ENCODE peak calls at places on chromosome 22, in seven cellular contexts. X is activated gamma-delta T cell, R is AG08396, P is NB4, Y is astrocyte of the hippocampus, F is kidney, Q is immature natural killer cell. O is an unnamed sample.

GRCh38 chr22:24482586-24482985 is 12.5 kb upstream of the UPB1 start:
- DNase-seq in Q (no peak), R (peak; percentile 48), X (no peak), P (peak; percentile 84), F (no peak), Y (peak; percentile 61), O (no peak)

GRCh38 chr22:17269224-17269606 is 50.0 kb upstream of the ADA2 start:
- DNase-seq in X (no peak), P (no peak), Q (no peak), Y (no peak), R (no peak), F (no peak), O (no peak)

GRCh38 chr22:24938741-24939341 is 7.7 kb downstream of the LHFPL7 start:
- DNase-seq in P (peak; percentile 60), F (no peak), R (peak; percentile 41), Q (peak; percentile 54), Y (peak; percentile 64), X (no peak), O (no peak)

GRCh38 chr22:44683237-44683636 is 18.8 kb upstream of the PRR5 start:
- DNase-seq in P (no peak), R (no peak), Q (no peak), Y (no peak), X (no peak), F (no peak), O (no peak)

GRCh38 chr22:47154621-47155081 is 392.2 kb downstream of the TBC1D22A start:
- DNase-seq in P (no peak), Q (no peak), F (no peak), X (no peak), R (peak; percentile 81), Y (peak; percentile 89), O (peak; percentile 56)

GRCh38 chr22:32799516-32799915 is 2.0 kb upstream of the TIMP3 start:
- DNase-seq in F (no peak), Q (no peak), Y (no peak), R (no peak), X (no peak), P (no peak), O (no peak)

GRCh38 chr22:48786679-48786996 is 1041.0 kb downstream of the BRD1 start:
- DNase-seq in P (no peak), R (no peak), Q (no peak), Y (no peak), F (no peak), X (no peak), O (no peak)

GRCh38 chr22:42167066-42167465 is 36.5 kb upstream of the CYP2D6 start:
- DNase-seq in P (no peak), X (no peak), R (no peak), Q (no peak), F (no peak), Y (no peak), O (no peak)

GRCh38 chr22:37564111-37564711 is 3.9 kb downstream of the CDC42EP1 start:
- DNase-seq in Q (no peak), X (no peak), Y (peak; percentile 44), P (no peak), R (no peak), F (no peak), O (no peak)

GRCh38 chr22:44799077-44799931 is 46.9 kb downstream of the ARHGAP8 start:
- DNase-seq in P (no peak), Q (no peak), F (peak; percentile 51), R (no peak), X (no peak), Y (no peak), O (no peak)

GRCh38 chr22:19179472-19180048 is 1.0 kb upstream of the SLC25A1 start:
- DNase-seq in Q (peak; percentile 60), P (peak; percentile 86), Y (peak; percentile 92), R (peak; percentile 87), F (peak; percentile 90), X (no peak), O (peak; percentile 74)

GRCh38 chr22:17074648-17075002 is 10.2 kb upstream of the IL17RA start:
- DNase-seq in P (no peak), Y (peak; percentile 23), X (no peak), F (no peak), R (no peak), Q (no peak), O (no peak)

GRCh38 chr22:17999851-18000250 is 24.5 kb downstream of the MICAL3 start:
- DNase-seq in Y (no peak), X (no peak), R (no peak), F (no peak), Q (no peak), P (no peak), O (no peak)

GRCh38 chr22:50621948-50622722 is 5.8 kb downstream of the ARSA start:
- DNase-seq in Y (no peak), R (no peak), F (peak; percentile 62), P (peak; percentile 36), X (no peak), Q (no peak), O (no peak)

GRCh38 chr22:27627444-27627833 is 174.1 kb downstream of the MN1 start:
- DNase-seq in X (no peak), Q (no peak), Y (no peak), P (peak; percentile 69), R (no peak), F (no peak), O (no peak)

GRCh38 chr22:17159504-17159951 is 451 bp upstream of the HDHD5 start:
- DNase-seq in F (peak; percentile 83), Y (peak; percentile 72), P (peak; percentile 56), R (peak; percentile 55), Q (no peak), X (no peak), O (peak; percentile 64)

GRCh38 chr22:29684244-29684643 is 35.6 kb upstream of the CABP7 start:
- DNase-seq in Q (no peak), F (no peak), Y (no peak), X (no peak), R (no peak), P (no peak), O (no peak)

GRCh38 chr22:26320469-26320868 is 108.6 kb upstream of the ASPHD2 start:
- DNase-seq in X (no peak), Q (no peak), P (no peak), Y (no peak), F (no peak), R (no peak), O (no peak)

GRCh38 chr22:47589271-47590250 is 827.1 kb downstream of the TBC1D22A start:
- DNase-seq in F (no peak), P (no peak), R (no peak), Q (no peak), X (no peak), Y (no peak), O (no peak)

GRCh38 chr22:19488884-19489843 is 9.4 kb downstream of the CDC45 start:
- DNase-seq in F (no peak), Y (no peak), R (peak; percentile 42), Q (no peak), P (no peak), X (no peak), O (no peak)

GRCh38 chr22:42443240-42444059 is 11.2 kb upstream of the NFAM1 start:
- DNase-seq in Y (no peak), R (no peak), P (no peak), Q (peak; percentile 3), F (no peak), X (no peak), O (no peak)